ENCODE peak calls at places on chromosomes 1 and 21, in five cellular contexts. One of them, this sample, is unnamed.

GRCh38 chr1:201880928-201881571 is 7.6 kb upstream of the SHISA4 start:
- DNase-seq in colonic mucosa: no peak
- DNase-seq in GM23248: no peak
- DNase-seq in mesendoderm: no peak
- DNase-seq in astrocyte of the spinal cord: no peak
- DNase-seq in this sample: no peak

GRCh38 chr1:92538048-92538412 is 51.3 kb upstream of the GFI1 start:
- DNase-seq in colonic mucosa: no peak
- DNase-seq in GM23248: peak
- DNase-seq in mesendoderm: no peak
- DNase-seq in astrocyte of the spinal cord: peak
- DNase-seq in this sample: peak

GRCh38 chr1:181064030-181064594 is 24.4 kb upstream of the IER5 start:
- DNase-seq in colonic mucosa: no peak
- DNase-seq in mesendoderm: peak
- DNase-seq in astrocyte of the spinal cord: no peak
- DNase-seq in GM23248: no peak
- DNase-seq in this sample: no peak

GRCh38 chr1:60765204-60765603 is 317.2 kb upstream of the NFIA start:
- DNase-seq in colonic mucosa: peak
- DNase-seq in mesendoderm: peak
- DNase-seq in astrocyte of the spinal cord: peak
- DNase-seq in GM23248: peak
- DNase-seq in this sample: peak

GRCh38 chr21:16058896-16059295 is 329.1 kb downstream of the USP25 start:
- DNase-seq in astrocyte of the spinal cord: no peak
- DNase-seq in colonic mucosa: no peak
- DNase-seq in GM23248: peak
- DNase-seq in mesendoderm: no peak
- DNase-seq in this sample: no peak

GRCh38 chr1:18731591-18732235 is 101.1 kb downstream of the PAX7 start:
- DNase-seq in astrocyte of the spinal cord: no peak
- DNase-seq in colonic mucosa: no peak
- DNase-seq in mesendoderm: peak
- DNase-seq in GM23248: no peak
- DNase-seq in this sample: no peak

GRCh38 chr1:205054013-205054412 is 11.0 kb downstream of the CNTN2 start:
- DNase-seq in colonic mucosa: no peak
- DNase-seq in astrocyte of the spinal cord: no peak
- DNase-seq in GM23248: peak
- DNase-seq in mesendoderm: peak
- DNase-seq in this sample: no peak

GRCh38 chr21:42513985-42514882 is 582 bp downstream of the SLC37A1 start:
- DNase-seq in mesendoderm: peak
- DNase-seq in colonic mucosa: peak
- DNase-seq in astrocyte of the spinal cord: no peak
- DNase-seq in GM23248: peak
- DNase-seq in this sample: no peak

GRCh38 chr1:3993606-3994375 is 93.7 kb upstream of the C1orf174 start:
- DNase-seq in colonic mucosa: no peak
- DNase-seq in astrocyte of the spinal cord: no peak
- DNase-seq in mesendoderm: no peak
- DNase-seq in GM23248: no peak
- DNase-seq in this sample: no peak

GRCh38 chr1:180953791-180954721 is 41.4 kb downstream of the KIAA1614 start:
- DNase-seq in colonic mucosa: peak
- DNase-seq in astrocyte of the spinal cord: peak
- DNase-seq in mesendoderm: no peak
- DNase-seq in GM23248: peak
- DNase-seq in this sample: peak

GRCh38 chr1:184387871-184388670 is 1.2 kb downstream of the C1orf21 start:
- DNase-seq in colonic mucosa: peak
- DNase-seq in GM23248: peak
- DNase-seq in astrocyte of the spinal cord: peak
- DNase-seq in mesendoderm: peak
- DNase-seq in this sample: peak

GRCh38 chr1:201602413-201603265 is 63.7 kb downstream of the NAV1 start:
- DNase-seq in colonic mucosa: no peak
- DNase-seq in astrocyte of the spinal cord: peak
- DNase-seq in mesendoderm: no peak
- DNase-seq in GM23248: peak
- DNase-seq in this sample: peak

GRCh38 chr1:237864338-237865244 is 26.1 kb downstream of the ZP4 start:
- DNase-seq in colonic mucosa: peak
- DNase-seq in astrocyte of the spinal cord: peak
- DNase-seq in GM23248: peak
- DNase-seq in mesendoderm: peak
- DNase-seq in this sample: peak
- H3K4me3 ChIP-seq in colonic mucosa: no peak
- H3K4me3 ChIP-seq in astrocyte of the spinal cord: peak
- H3K4me3 ChIP-seq in GM23248: no peak
- H3K4me3 ChIP-seq in mesendoderm: no peak
- H3K4me3 ChIP-seq in this sample: no peak

GRCh38 chr1:90725341-90725960 is 8.3 kb upstream of the BARHL2 start:
- DNase-seq in astrocyte of the spinal cord: no peak
- DNase-seq in colonic mucosa: no peak
- DNase-seq in mesendoderm: no peak
- DNase-seq in GM23248: peak
- DNase-seq in this sample: no peak
- H3K4me3 ChIP-seq in astrocyte of the spinal cord: no peak
- H3K4me3 ChIP-seq in colonic mucosa: no peak
- H3K4me3 ChIP-seq in mesendoderm: peak
- H3K4me3 ChIP-seq in GM23248: peak
- H3K4me3 ChIP-seq in this sample: no peak

GRCh38 chr1:208129057-208129456 is 115.1 kb downstream of the PLXNA2 start:
- DNase-seq in GM23248: no peak
- DNase-seq in astrocyte of the spinal cord: no peak
- DNase-seq in colonic mucosa: no peak
- DNase-seq in mesendoderm: no peak
- DNase-seq in this sample: peak

GRCh38 chr1:208134491-208134890 is 109.7 kb downstream of the PLXNA2 start:
- DNase-seq in astrocyte of the spinal cord: no peak
- DNase-seq in colonic mucosa: no peak
- DNase-seq in mesendoderm: no peak
- DNase-seq in GM23248: no peak
- DNase-seq in this sample: no peak

GRCh38 chr1:208129489-208129888 is 114.7 kb downstream of the PLXNA2 start:
- DNase-seq in mesendoderm: no peak
- DNase-seq in astrocyte of the spinal cord: no peak
- DNase-seq in GM23248: no peak
- DNase-seq in colonic mucosa: no peak
- DNase-seq in this sample: no peak

GRCh38 chr1:208132287-208132882 is 111.8 kb downstream of the PLXNA2 start:
- DNase-seq in mesendoderm: peak
- DNase-seq in astrocyte of the spinal cord: peak
- DNase-seq in colonic mucosa: peak
- DNase-seq in GM23248: peak
- DNase-seq in this sample: peak

GRCh38 chr1:208131631-208132286 is 112.4 kb downstream of the PLXNA2 start:
- DNase-seq in GM23248: no peak
- DNase-seq in mesendoderm: no peak
- DNase-seq in colonic mucosa: no peak
- DNase-seq in astrocyte of the spinal cord: peak
- DNase-seq in this sample: no peak
- H3K4me3 ChIP-seq in GM23248: no peak
- H3K4me3 ChIP-seq in mesendoderm: no peak
- H3K4me3 ChIP-seq in colonic mucosa: no peak
- H3K4me3 ChIP-seq in astrocyte of the spinal cord: no peak
- H3K4me3 ChIP-seq in this sample: no peak

GRCh38 chr1:234722904-234723588 is 113.1 kb upstream of the IRF2BP2 start:
- DNase-seq in astrocyte of the spinal cord: peak
- DNase-seq in mesendoderm: peak
- DNase-seq in GM23248: peak
- DNase-seq in colonic mucosa: peak
- DNase-seq in this sample: peak
- H3K4me3 ChIP-seq in astrocyte of the spinal cord: no peak
- H3K4me3 ChIP-seq in mesendoderm: no peak
- H3K4me3 ChIP-seq in GM23248: peak
- H3K4me3 ChIP-seq in colonic mucosa: no peak
- H3K4me3 ChIP-seq in this sample: peak

GRCh38 chr1:47402591-47402990 is 13.5 kb upstream of the FOXE3 start:
- DNase-seq in mesendoderm: no peak
- DNase-seq in astrocyte of the spinal cord: no peak
- DNase-seq in GM23248: no peak
- DNase-seq in colonic mucosa: no peak
- DNase-seq in this sample: no peak
- H3K4me3 ChIP-seq in mesendoderm: no peak
- H3K4me3 ChIP-seq in astrocyte of the spinal cord: no peak
- H3K4me3 ChIP-seq in GM23248: no peak
- H3K4me3 ChIP-seq in colonic mucosa: no peak
- H3K4me3 ChIP-seq in this sample: no peak

GRCh38 chr1:9128161-9128519 is 762 bp downstream of the GPR157 start:
- DNase-seq in colonic mucosa: peak
- DNase-seq in mesendoderm: no peak
- DNase-seq in GM23248: peak
- DNase-seq in astrocyte of the spinal cord: no peak
- DNase-seq in this sample: no peak

GRCh38 chr1:9128520-9129371 is at the start of gene GPR157:
- DNase-seq in GM23248: peak
- DNase-seq in astrocyte of the spinal cord: peak
- DNase-seq in mesendoderm: peak
- DNase-seq in colonic mucosa: peak
- DNase-seq in this sample: peak

GRCh38 chr1:9126511-9126910 is 2.4 kb downstream of the GPR157 start:
- DNase-seq in mesendoderm: no peak
- DNase-seq in colonic mucosa: no peak
- DNase-seq in GM23248: no peak
- DNase-seq in astrocyte of the spinal cord: no peak
- DNase-seq in this sample: no peak

GRCh38 chr1:9129391-9130041 is 614 bp upstream of the GPR157 start:
- DNase-seq in mesendoderm: peak
- DNase-seq in GM23248: peak
- DNase-seq in colonic mucosa: peak
- DNase-seq in astrocyte of the spinal cord: peak
- DNase-seq in this sample: peak

GRCh38 chr1:9127395-9128160 is 1.3 kb downstream of the GPR157 start:
- DNase-seq in GM23248: no peak
- DNase-seq in mesendoderm: no peak
- DNase-seq in colonic mucosa: no peak
- DNase-seq in astrocyte of the spinal cord: no peak
- DNase-seq in this sample: no peak
- H3K4me3 ChIP-seq in GM23248: peak
- H3K4me3 ChIP-seq in mesendoderm: no peak
- H3K4me3 ChIP-seq in colonic mucosa: peak
- H3K4me3 ChIP-seq in astrocyte of the spinal cord: peak
- H3K4me3 ChIP-seq in this sample: peak